ENCODE peak calls at places on chromosomes 11 and 22, in five cellular contexts. One of them, this sample, is unnamed.

GRCh38 chr22:19891350-19892248 is 36.9 kb upstream of the GNB1L start:
- DNase-seq in HepG2: peak
- DNase-seq in K562: peak
- DNase-seq in GM23338: peak
- DNase-seq in GM12878: no peak
- DNase-seq in this sample: no peak

GRCh38 chr11:125701858-125702621 is 21.4 kb upstream of the ACRV1 start:
- DNase-seq in K562: no peak
- DNase-seq in GM12878: no peak
- DNase-seq in HepG2: no peak
- DNase-seq in GM23338: peak
- DNase-seq in this sample: no peak

GRCh38 chr11:88050247-88050646 is 125.0 kb downstream of the RAB38 start:
- DNase-seq in HepG2: no peak
- DNase-seq in GM12878: no peak
- DNase-seq in K562: no peak
- DNase-seq in GM23338: no peak
- DNase-seq in this sample: no peak

GRCh38 chr22:30704978-30705377 is 10.3 kb downstream of the OSBP2 start:
- DNase-seq in GM12878: no peak
- DNase-seq in K562: no peak
- DNase-seq in HepG2: no peak
- DNase-seq in GM23338: no peak
- DNase-seq in this sample: no peak

GRCh38 chr11:65454311-65454695 is 31.7 kb downstream of the NEAT1 start:
- DNase-seq in GM12878: no peak
- DNase-seq in HepG2: no peak
- DNase-seq in K562: no peak
- DNase-seq in GM23338: no peak
- DNase-seq in this sample: no peak

GRCh38 chr11:35304393-35304790 is 115.0 kb downstream of the SLC1A2 start:
- DNase-seq in K562: no peak
- DNase-seq in GM12878: no peak
- DNase-seq in GM23338: no peak
- DNase-seq in HepG2: peak
- DNase-seq in this sample: peak

GRCh38 chr11:57763568-57763967 is 2.0 kb downstream of the CTNND1 start:
- DNase-seq in HepG2: peak
- DNase-seq in GM23338: peak
- DNase-seq in K562: peak
- DNase-seq in GM12878: no peak
- DNase-seq in this sample: no peak

GRCh38 chr22:44918166-44918924 is 91.5 kb downstream of the PHF21B start:
- DNase-seq in GM12878: no peak
- DNase-seq in GM23338: no peak
- DNase-seq in K562: no peak
- DNase-seq in HepG2: no peak
- DNase-seq in this sample: no peak

GRCh38 chr22:32018056-32018455 is 25.0 kb upstream of the SLC5A1 start:
- DNase-seq in GM23338: no peak
- DNase-seq in GM12878: no peak
- DNase-seq in K562: no peak
- DNase-seq in HepG2: no peak
- DNase-seq in this sample: no peak

GRCh38 chr11:73308003-73308962 is at the start of gene ARHGEF17:
- DNase-seq in K562: no peak
- DNase-seq in GM12878: no peak
- DNase-seq in GM23338: peak
- DNase-seq in HepG2: peak
- DNase-seq in this sample: peak

GRCh38 chr11:11036185-11037161 is 178.6 kb upstream of the ZBED5 start:
- DNase-seq in GM23338: peak
- DNase-seq in HepG2: peak
- DNase-seq in K562: peak
- DNase-seq in GM12878: no peak
- DNase-seq in this sample: peak

GRCh38 chr11:47131136-47131535 is 45.5 kb downstream of the ARFGAP2 start:
- DNase-seq in GM12878: no peak
- DNase-seq in K562: no peak
- DNase-seq in GM23338: no peak
- DNase-seq in HepG2: no peak
- DNase-seq in this sample: no peak

GRCh38 chr11:2271077-2271326 is 614 bp upstream of the ASCL2 start:
- DNase-seq in K562: no peak
- DNase-seq in HepG2: no peak
- DNase-seq in GM12878: no peak
- DNase-seq in GM23338: peak
- DNase-seq in this sample: no peak

GRCh38 chr11:71447791-71448256 is 369 bp downstream of the DHCR7 start:
- DNase-seq in GM23338: peak
- DNase-seq in HepG2: no peak
- DNase-seq in GM12878: no peak
- DNase-seq in K562: peak
- DNase-seq in this sample: peak

GRCh38 chr22:44360686-44361381 is 48.1 kb upstream of the SHISAL1 start:
- DNase-seq in K562: no peak
- DNase-seq in HepG2: no peak
- DNase-seq in GM12878: no peak
- DNase-seq in GM23338: peak
- DNase-seq in this sample: peak

GRCh38 chr11:66951927-66952337 is 6.3 kb downstream of the PC start:
- DNase-seq in HepG2: no peak
- DNase-seq in GM12878: no peak
- DNase-seq in K562: no peak
- DNase-seq in GM23338: no peak
- DNase-seq in this sample: no peak

GRCh38 chr11:91100432-91100831 is 877.6 kb upstream of the CHORDC1 start:
- DNase-seq in K562: no peak
- DNase-seq in GM23338: no peak
- DNase-seq in HepG2: no peak
- DNase-seq in GM12878: no peak
- DNase-seq in this sample: no peak

GRCh38 chr11:128116447-128117240 is 470.7 kb downstream of the ETS1 start:
- DNase-seq in K562: no peak
- DNase-seq in GM23338: no peak
- DNase-seq in GM12878: no peak
- DNase-seq in HepG2: no peak
- DNase-seq in this sample: no peak

GRCh38 chr11:119701591-119702260 is 27.3 kb downstream of the NECTIN1 start:
- DNase-seq in HepG2: no peak
- DNase-seq in GM23338: no peak
- DNase-seq in GM12878: no peak
- DNase-seq in K562: no peak
- DNase-seq in this sample: no peak

GRCh38 chr11:58485961-58486360 is 21.9 kb downstream of the OR5B21 start:
- DNase-seq in GM12878: no peak
- DNase-seq in GM23338: no peak
- DNase-seq in K562: no peak
- DNase-seq in HepG2: no peak
- DNase-seq in this sample: no peak

GRCh38 chr11:128503231-128503991 is 83.9 kb downstream of the ETS1 start:
- DNase-seq in K562: no peak
- DNase-seq in HepG2: no peak
- DNase-seq in GM12878: no peak
- DNase-seq in GM23338: no peak
- DNase-seq in this sample: no peak

GRCh38 chr11:44167047-44167446 is 71.6 kb downstream of the EXT2 start:
- DNase-seq in HepG2: no peak
- DNase-seq in K562: no peak
- DNase-seq in GM12878: no peak
- DNase-seq in GM23338: no peak
- DNase-seq in this sample: no peak

GRCh38 chr11:111379500-111380136 is 543 bp upstream of the POU2AF1 start:
- DNase-seq in GM12878: no peak
- DNase-seq in GM23338: no peak
- DNase-seq in K562: no peak
- DNase-seq in HepG2: no peak
- DNase-seq in this sample: no peak

GRCh38 chr22:17922925-17923898 is 101.1 kb downstream of the MICAL3 start:
- DNase-seq in HepG2: no peak
- DNase-seq in GM12878: no peak
- DNase-seq in K562: no peak
- DNase-seq in GM23338: no peak
- DNase-seq in this sample: no peak

GRCh38 chr22:22895776-22896445 is 8.3 kb downstream of the IGLL5 start:
- DNase-seq in GM23338: no peak
- DNase-seq in HepG2: no peak
- DNase-seq in K562: no peak
- DNase-seq in GM12878: no peak
- DNase-seq in this sample: no peak

DNA sequence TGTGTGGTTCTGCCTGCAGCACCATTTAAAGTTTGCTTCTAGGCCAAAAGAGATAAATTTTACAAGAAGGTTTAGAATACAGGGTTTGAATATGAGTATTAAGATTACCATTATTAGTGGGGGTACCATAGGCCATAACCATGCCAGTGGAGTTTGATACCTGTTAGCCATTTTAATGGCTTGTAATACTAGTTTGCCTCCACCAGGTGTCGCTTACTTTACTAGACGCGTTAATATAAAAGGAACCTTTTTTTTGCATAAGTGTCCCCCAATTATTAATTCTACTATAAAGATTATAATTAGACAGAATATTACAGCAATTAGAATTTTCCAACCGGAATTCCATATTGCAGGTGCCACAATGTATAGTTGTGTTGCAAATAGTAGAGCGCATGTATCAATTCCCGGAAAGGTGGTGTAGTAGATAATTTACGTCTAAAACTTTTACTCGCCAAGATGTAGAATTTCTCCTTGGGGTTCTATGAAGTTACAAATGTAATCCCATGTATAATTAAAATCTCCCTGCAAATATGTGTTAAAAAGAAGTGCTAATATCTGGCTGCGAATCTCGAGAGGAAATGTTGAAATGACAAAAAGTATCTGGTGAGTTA is 16.1 kb downstream of the MS4A6E start:
- DNase-seq in HepG2: peak
- DNase-seq in GM23338: peak
- DNase-seq in K562: peak
- DNase-seq in GM12878: no peak
- DNase-seq in this sample: peak
- TF ChIP-seq JUNB in HepG2: no peak
- TF ChIP-seq JUNB in GM23338: no peak
- TF ChIP-seq JUNB in K562: no peak
- TF ChIP-seq JUNB in GM12878: no peak
- TF ChIP-seq JUNB in this sample: no peak

DNA sequence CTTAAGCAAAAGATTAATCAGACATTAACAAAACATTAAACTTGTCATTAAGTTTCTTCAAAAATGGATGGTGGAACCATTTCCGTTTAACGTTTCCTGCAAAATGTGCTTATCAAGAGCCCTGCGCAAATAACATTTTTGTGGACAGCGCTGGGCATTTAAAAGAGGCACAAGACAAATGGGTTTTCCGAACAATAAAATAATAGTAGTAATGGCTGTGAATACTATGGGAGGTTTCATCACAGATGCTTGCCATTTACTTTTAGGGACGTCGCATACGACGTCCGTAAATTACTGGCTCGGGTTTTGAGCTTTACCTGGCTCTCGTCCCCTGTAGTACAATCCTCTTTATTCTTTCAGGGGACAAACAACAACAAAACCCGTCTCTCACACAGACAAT is 1.0 kb downstream of the NPAT start:
- DNase-seq in GM12878: no peak
- DNase-seq in GM23338: peak
- DNase-seq in K562: peak
- DNase-seq in HepG2: no peak
- DNase-seq in this sample: no peak
- TF ChIP-seq REST in GM12878: no peak
- TF ChIP-seq REST in GM23338: no peak
- TF ChIP-seq REST in K562: no peak
- TF ChIP-seq REST in HepG2: no peak
- TF ChIP-seq REST in this sample: no peak

GRCh38 chr11:18075444-18075843 is 29.4 kb upstream of the TPH1 start:
- DNase-seq in GM12878: no peak
- DNase-seq in HepG2: no peak
- DNase-seq in GM23338: no peak
- DNase-seq in K562: no peak
- DNase-seq in this sample: no peak
- TF ChIP-seq JUNB in GM12878: no peak
- TF ChIP-seq JUNB in HepG2: no peak
- TF ChIP-seq JUNB in GM23338: no peak
- TF ChIP-seq JUNB in K562: no peak
- TF ChIP-seq JUNB in this sample: no peak

DNA sequence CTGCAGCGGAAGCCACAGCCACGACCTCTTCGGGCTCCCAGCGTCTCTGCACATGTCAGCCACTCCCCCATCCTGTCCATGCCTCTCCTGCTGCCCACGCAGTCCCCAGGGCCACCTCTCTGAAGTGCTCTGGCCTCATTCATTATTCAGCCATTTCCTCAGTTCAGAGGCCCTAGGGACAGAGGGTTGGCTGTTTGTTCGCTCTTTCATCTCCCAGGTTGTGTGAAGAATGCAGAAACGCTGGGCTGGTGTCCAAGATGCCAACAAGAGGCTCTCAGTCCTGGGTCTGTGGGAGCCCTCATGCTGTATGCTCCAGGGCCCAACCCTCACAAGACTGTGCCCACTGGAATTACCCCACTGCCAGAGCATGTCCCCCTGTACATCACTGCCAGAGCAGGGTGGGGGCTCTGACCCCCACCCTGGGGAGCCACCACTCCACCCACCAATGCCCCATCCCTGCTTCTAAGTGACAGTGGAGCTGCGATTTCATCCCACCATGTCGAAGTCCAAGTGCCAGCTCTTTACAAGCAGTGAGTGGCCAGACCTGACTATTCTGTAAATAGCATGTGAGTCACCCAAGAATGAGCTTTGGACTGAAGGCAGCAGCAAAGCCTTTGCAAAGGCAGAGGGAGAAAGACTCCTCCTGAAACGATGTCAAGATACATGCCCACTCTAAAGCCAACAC is 209.6 kb downstream of the BUD13 start:
- DNase-seq in GM12878: no peak
- DNase-seq in HepG2: peak
- DNase-seq in K562: peak
- DNase-seq in GM23338: no peak
- DNase-seq in this sample: peak
- TF ChIP-seq REST in GM12878: no peak
- TF ChIP-seq REST in HepG2: no peak
- TF ChIP-seq REST in K562: no peak
- TF ChIP-seq REST in GM23338: no peak
- TF ChIP-seq REST in this sample: no peak

This sample was measured in A549.